ENCODE peak calls at places on chromosome 10, in six cellular contexts. One of them, this sample, is unnamed.

GRCh38 chr10:22427101-22427500 is 81.8 kb downstream of the SPAG6 start:
- DNase-seq in cerebellum: no peak
- DNase-seq in activated gamma-delta T cell treated with Interleukin-2 at 50 U/mL for 16 hours: no peak
- DNase-seq in endodermal cell: peak
- DNase-seq in stimulated activated naive CD8-positive, alpha-beta T cell treated with anti-CD3 and anti-CD28 coated beads, Interleukin-15, Interleukin-2, amounts not matched to agents 100 U/mL and 50 U/mL, for 24 hours: no peak
- DNase-seq in T-helper 1 cell: no peak
- DNase-seq in this sample: peak

GRCh38 chr10:87642988-87643387 is 16.7 kb upstream of the PAPSS2 start:
- DNase-seq in endodermal cell: no peak
- DNase-seq in cerebellum: no peak
- DNase-seq in activated gamma-delta T cell treated with Interleukin-2 at 50 U/mL for 16 hours: no peak
- DNase-seq in stimulated activated naive CD8-positive, alpha-beta T cell treated with anti-CD3 and anti-CD28 coated beads, Interleukin-15, Interleukin-2, amounts not matched to agents 100 U/mL and 50 U/mL, for 24 hours: no peak
- DNase-seq in T-helper 1 cell: no peak
- DNase-seq in this sample: peak

GRCh38 chr10:103145860-103146466 is 47.1 kb downstream of the NT5C2 start:
- DNase-seq in endodermal cell: no peak
- DNase-seq in cerebellum: no peak
- DNase-seq in T-helper 1 cell: no peak
- DNase-seq in stimulated activated naive CD8-positive, alpha-beta T cell treated with anti-CD3 and anti-CD28 coated beads, Interleukin-15, Interleukin-2, amounts not matched to agents 100 U/mL and 50 U/mL, for 24 hours: peak
- DNase-seq in activated gamma-delta T cell treated with Interleukin-2 at 50 U/mL for 16 hours: no peak
- DNase-seq in this sample: peak

GRCh38 chr10:37975407-37975991 is 948 bp downstream of the ZNF25 start:
- DNase-seq in endodermal cell: no peak
- DNase-seq in cerebellum: peak
- DNase-seq in stimulated activated naive CD8-positive, alpha-beta T cell treated with anti-CD3 and anti-CD28 coated beads, Interleukin-15, Interleukin-2, amounts not matched to agents 100 U/mL and 50 U/mL, for 24 hours: peak
- DNase-seq in activated gamma-delta T cell treated with Interleukin-2 at 50 U/mL for 16 hours: no peak
- DNase-seq in T-helper 1 cell: no peak
- DNase-seq in this sample: peak

GRCh38 chr10:117536359-117536861 is 6.1 kb upstream of the EMX2 start:
- DNase-seq in endodermal cell: peak
- DNase-seq in stimulated activated naive CD8-positive, alpha-beta T cell treated with anti-CD3 and anti-CD28 coated beads, Interleukin-15, Interleukin-2, amounts not matched to agents 100 U/mL and 50 U/mL, for 24 hours: no peak
- DNase-seq in T-helper 1 cell: no peak
- DNase-seq in cerebellum: no peak
- DNase-seq in activated gamma-delta T cell treated with Interleukin-2 at 50 U/mL for 16 hours: no peak
- DNase-seq in this sample: no peak

GRCh38 chr10:98316661-98317060 is 48.7 kb upstream of the LOXL4 start:
- DNase-seq in cerebellum: no peak
- DNase-seq in endodermal cell: no peak
- DNase-seq in activated gamma-delta T cell treated with Interleukin-2 at 50 U/mL for 16 hours: no peak
- DNase-seq in T-helper 1 cell: no peak
- DNase-seq in stimulated activated naive CD8-positive, alpha-beta T cell treated with anti-CD3 and anti-CD28 coated beads, Interleukin-15, Interleukin-2, amounts not matched to agents 100 U/mL and 50 U/mL, for 24 hours: no peak
- DNase-seq in this sample: peak

GRCh38 chr10:44787480-44788075 is 123.6 kb upstream of the TMEM72 start:
- DNase-seq in stimulated activated naive CD8-positive, alpha-beta T cell treated with anti-CD3 and anti-CD28 coated beads, Interleukin-15, Interleukin-2, amounts not matched to agents 100 U/mL and 50 U/mL, for 24 hours: no peak
- DNase-seq in cerebellum: no peak
- DNase-seq in activated gamma-delta T cell treated with Interleukin-2 at 50 U/mL for 16 hours: no peak
- DNase-seq in endodermal cell: no peak
- DNase-seq in T-helper 1 cell: no peak
- DNase-seq in this sample: no peak

GRCh38 chr10:1162481-1163203 is 106.5 kb downstream of the WDR37 start:
- DNase-seq in activated gamma-delta T cell treated with Interleukin-2 at 50 U/mL for 16 hours: no peak
- DNase-seq in stimulated activated naive CD8-positive, alpha-beta T cell treated with anti-CD3 and anti-CD28 coated beads, Interleukin-15, Interleukin-2, amounts not matched to agents 100 U/mL and 50 U/mL, for 24 hours: no peak
- DNase-seq in cerebellum: no peak
- DNase-seq in endodermal cell: peak
- DNase-seq in T-helper 1 cell: no peak
- DNase-seq in this sample: no peak

GRCh38 chr10:116708386-116708785 is 34.0 kb downstream of the HSPA12A start:
- DNase-seq in T-helper 1 cell: no peak
- DNase-seq in stimulated activated naive CD8-positive, alpha-beta T cell treated with anti-CD3 and anti-CD28 coated beads, Interleukin-15, Interleukin-2, amounts not matched to agents 100 U/mL and 50 U/mL, for 24 hours: no peak
- DNase-seq in activated gamma-delta T cell treated with Interleukin-2 at 50 U/mL for 16 hours: no peak
- DNase-seq in endodermal cell: no peak
- DNase-seq in cerebellum: no peak
- DNase-seq in this sample: peak

GRCh38 chr10:95815701-95816100 is 59.7 kb downstream of the ENTPD1 start:
- DNase-seq in endodermal cell: no peak
- DNase-seq in stimulated activated naive CD8-positive, alpha-beta T cell treated with anti-CD3 and anti-CD28 coated beads, Interleukin-15, Interleukin-2, amounts not matched to agents 100 U/mL and 50 U/mL, for 24 hours: no peak
- DNase-seq in activated gamma-delta T cell treated with Interleukin-2 at 50 U/mL for 16 hours: no peak
- DNase-seq in cerebellum: no peak
- DNase-seq in T-helper 1 cell: no peak
- DNase-seq in this sample: no peak

GRCh38 chr10:77592946-77593636 is 44.5 kb downstream of the KCNMA1 start:
- DNase-seq in cerebellum: no peak
- DNase-seq in stimulated activated naive CD8-positive, alpha-beta T cell treated with anti-CD3 and anti-CD28 coated beads, Interleukin-15, Interleukin-2, amounts not matched to agents 100 U/mL and 50 U/mL, for 24 hours: no peak
- DNase-seq in endodermal cell: no peak
- DNase-seq in T-helper 1 cell: no peak
- DNase-seq in activated gamma-delta T cell treated with Interleukin-2 at 50 U/mL for 16 hours: no peak
- DNase-seq in this sample: peak

GRCh38 chr10:13913890-13914289 is 327.1 kb downstream of the PRPF18 start:
- DNase-seq in endodermal cell: no peak
- DNase-seq in activated gamma-delta T cell treated with Interleukin-2 at 50 U/mL for 16 hours: no peak
- DNase-seq in cerebellum: no peak
- DNase-seq in stimulated activated naive CD8-positive, alpha-beta T cell treated with anti-CD3 and anti-CD28 coated beads, Interleukin-15, Interleukin-2, amounts not matched to agents 100 U/mL and 50 U/mL, for 24 hours: no peak
- DNase-seq in T-helper 1 cell: no peak
- DNase-seq in this sample: no peak

GRCh38 chr10:117549100-117549499 is 6.6 kb downstream of the EMX2 start:
- DNase-seq in T-helper 1 cell: no peak
- DNase-seq in cerebellum: no peak
- DNase-seq in stimulated activated naive CD8-positive, alpha-beta T cell treated with anti-CD3 and anti-CD28 coated beads, Interleukin-15, Interleukin-2, amounts not matched to agents 100 U/mL and 50 U/mL, for 24 hours: no peak
- DNase-seq in activated gamma-delta T cell treated with Interleukin-2 at 50 U/mL for 16 hours: no peak
- DNase-seq in endodermal cell: no peak
- DNase-seq in this sample: no peak

GRCh38 chr10:92822964-92823363 is 25.4 kb upstream of the EXOC6 start:
- DNase-seq in cerebellum: no peak
- DNase-seq in activated gamma-delta T cell treated with Interleukin-2 at 50 U/mL for 16 hours: no peak
- DNase-seq in endodermal cell: no peak
- DNase-seq in T-helper 1 cell: no peak
- DNase-seq in stimulated activated naive CD8-positive, alpha-beta T cell treated with anti-CD3 and anti-CD28 coated beads, Interleukin-15, Interleukin-2, amounts not matched to agents 100 U/mL and 50 U/mL, for 24 hours: no peak
- DNase-seq in this sample: no peak

GRCh38 chr10:114336823-114337509 is 67.3 kb downstream of the AFAP1L2 start:
- DNase-seq in endodermal cell: no peak
- DNase-seq in T-helper 1 cell: no peak
- DNase-seq in activated gamma-delta T cell treated with Interleukin-2 at 50 U/mL for 16 hours: no peak
- DNase-seq in cerebellum: no peak
- DNase-seq in stimulated activated naive CD8-positive, alpha-beta T cell treated with anti-CD3 and anti-CD28 coated beads, Interleukin-15, Interleukin-2, amounts not matched to agents 100 U/mL and 50 U/mL, for 24 hours: no peak
- DNase-seq in this sample: peak

GRCh38 chr10:75646931-75647330 is 215.5 kb downstream of the LRMDA start:
- DNase-seq in stimulated activated naive CD8-positive, alpha-beta T cell treated with anti-CD3 and anti-CD28 coated beads, Interleukin-15, Interleukin-2, amounts not matched to agents 100 U/mL and 50 U/mL, for 24 hours: no peak
- DNase-seq in endodermal cell: no peak
- DNase-seq in cerebellum: no peak
- DNase-seq in T-helper 1 cell: no peak
- DNase-seq in activated gamma-delta T cell treated with Interleukin-2 at 50 U/mL for 16 hours: no peak
- DNase-seq in this sample: no peak

GRCh38 chr10:13684252-13684791 is 97.6 kb downstream of the PRPF18 start:
- DNase-seq in stimulated activated naive CD8-positive, alpha-beta T cell treated with anti-CD3 and anti-CD28 coated beads, Interleukin-15, Interleukin-2, amounts not matched to agents 100 U/mL and 50 U/mL, for 24 hours: no peak
- DNase-seq in activated gamma-delta T cell treated with Interleukin-2 at 50 U/mL for 16 hours: no peak
- DNase-seq in T-helper 1 cell: no peak
- DNase-seq in cerebellum: peak
- DNase-seq in endodermal cell: no peak
- DNase-seq in this sample: peak